ENCODE peak calls at places on chromosomes 3 and 15, in six cellular contexts. I is naive thymus-derived CD4-positive, alpha-beta T cell; C is Panc1; T is OCI-LY7; M is PC-9; V is mammary epithelial cell. O is an unnamed sample.

GRCh38 chr3:170740726-170741591 is 129.0 kb downstream of the RPL22L1 start:
- DNase-seq in I (no peak), C (peak; percentile 77), T (no peak), M (peak; percentile 88), V (peak; percentile 73), O (no peak)

GRCh38 chr3:49120096-49120437 is 556 bp downstream of the USP19 start:
- DNase-seq in I (no peak), C (no peak), T (peak; percentile 31), M (no peak), V (no peak), O (no peak)

GRCh38 chr3:156674046-156674910 is at the start of gene TIPARP:
- DNase-seq in I (peak; percentile 100), C (peak; percentile 93), T (peak; percentile 97), M (peak; percentile 95), V (peak; percentile 98), O (peak; percentile 85)

GRCh38 chr15:31265090-31265870 is 61.4 kb upstream of the KLF13 start:
- DNase-seq in I (peak; percentile 7), C (no peak), T (peak; percentile 84), M (no peak), V (no peak), O (no peak)

GRCh38 chr3:180679178-180680096 is at the start of gene CCDC39:
- DNase-seq in I (peak; percentile 12), C (peak; percentile 43), T (peak; percentile 77), M (peak; percentile 75), V (peak; percentile 83), O (peak; percentile 33)

GRCh38 chr15:86009727-86010126 is 69.9 kb upstream of the AGBL1 start:
- DNase-seq in I (no peak), C (no peak), T (no peak), M (no peak), V (no peak), O (no peak)

GRCh38 chr3:148794357-148794756 is 33.3 kb upstream of the CPB1 start:
- DNase-seq in I (no peak), C (no peak), T (no peak), M (no peak), V (no peak), O (no peak)

GRCh38 chr3:141063831-141064230 is 12.7 kb downstream of the SPSB4 start:
- DNase-seq in I (no peak), C (no peak), T (no peak), M (no peak), V (no peak), O (no peak)

GRCh38 chr15:79942656-79943481 is 28.1 kb downstream of the BCL2A1 start:
- DNase-seq in I (no peak), C (no peak), T (no peak), M (no peak), V (peak; percentile 14), O (no peak)

GRCh38 chr3:10845839-10846656 is 30.0 kb downstream of the SLC6A11 start:
- DNase-seq in I (no peak), C (no peak), T (peak; percentile 16), M (no peak), V (peak; percentile 13), O (no peak)

GRCh38 chr15:74428970-74429783 is 4.6 kb downstream of the SEMA7A start:
- DNase-seq in I (no peak), C (no peak), T (no peak), M (no peak), V (no peak), O (no peak)

GRCh38 chr3:119437852-119438251 is 25.6 kb downstream of the TMEM39A start:
- DNase-seq in I (no peak), C (no peak), T (no peak), M (no peak), V (no peak), O (no peak)

GRCh38 chr3:51799879-51800757 is 21.1 kb upstream of the IQCF6 start:
- DNase-seq in I (no peak), C (peak; percentile 22), T (peak; percentile 62), M (peak; percentile 65), V (peak; percentile 65), O (peak; percentile 16)

GRCh38 chr3:171347017-171347979 is 112.9 kb downstream of the TNIK start:
- DNase-seq in I (no peak), C (no peak), T (no peak), M (peak; percentile 78), V (peak; percentile 35), O (no peak)

GRCh38 chr3:118755402-118755801 is 279.2 kb downstream of the IGSF11 start:
- DNase-seq in I (no peak), C (no peak), T (no peak), M (no peak), V (no peak), O (no peak)

GRCh38 chr15:86879250-86880229 is 799.9 kb downstream of the AGBL1 start:
- DNase-seq in I (no peak), C (no peak), T (no peak), M (no peak), V (no peak), O (no peak)

GRCh38 chr15:75195122-75195765 is 6.4 kb upstream of the C15orf39 start:
- DNase-seq in I (no peak), C (no peak), T (no peak), M (no peak), V (no peak), O (no peak)

GRCh38 chr15:69491051-69491505 is 38.5 kb downstream of the RPLP1 start:
- DNase-seq in I (no peak), C (no peak), T (no peak), M (no peak), V (no peak), O (no peak)

GRCh38 chr3:48919215-48920138 is 835 bp downstream of the ARIH2 start:
- DNase-seq in I (peak; percentile 10), C (peak; percentile 10), T (peak; percentile 81), M (peak; percentile 60), V (peak; percentile 52), O (no peak)

GRCh38 chr3:43442872-43443395 is 156.6 kb downstream of the SNRK start:
- DNase-seq in I (no peak), C (no peak), T (no peak), M (no peak), V (no peak), O (no peak)

GRCh38 chr3:9151240-9151639 is 98.2 kb downstream of the SRGAP3 start:
- DNase-seq in I (no peak), C (no peak), T (no peak), M (no peak), V (peak; percentile 31), O (no peak)

GRCh38 chr3:7095116-7095515 is 234.2 kb downstream of the GRM7 start:
- DNase-seq in I (no peak), C (no peak), T (no peak), M (no peak), V (no peak), O (no peak)

GRCh38 chr15:75167588-75168076 is 34.0 kb upstream of the C15orf39 start:
- DNase-seq in I (no peak), C (no peak), T (no peak), M (no peak), V (peak; percentile 83), O (peak; percentile 52)

GRCh38 chr15:38201714-38202113 is 50.9 kb upstream of the SPRED1 start:
- DNase-seq in I (no peak), C (no peak), T (no peak), M (no peak), V (no peak), O (no peak)

GRCh38 chr3:100254168-100254777 is 6.5 kb upstream of the TBC1D23 start:
- DNase-seq in I (no peak), C (peak; percentile 47), T (peak; percentile 68), M (peak; percentile 67), V (peak; percentile 26), O (no peak)

GRCh38 chr3:195096053-195096452 is 174.9 kb downstream of the XXYLT1 start:
- DNase-seq in I (no peak), C (no peak), T (no peak), M (no peak), V (no peak), O (no peak)

GRCh38 chr3:69065318-69065964 is 13.3 kb upstream of the TMF1 start:
- DNase-seq in I (no peak), C (no peak), T (no peak), M (no peak), V (no peak), O (no peak)

GRCh38 chr3:60431599-60431958 is 819.7 kb downstream of the FHIT start:
- DNase-seq in I (no peak), C (no peak), T (no peak), M (no peak), V (no peak), O (no peak)

GRCh38 chr3:40262331-40262730 is 47.2 kb upstream of the EIF1B start:
- DNase-seq in I (no peak), C (no peak), T (no peak), M (no peak), V (no peak), O (no peak)
- H3K27ac ChIP-seq in I (no peak overlapping the region), C (no peak overlapping the region), T (no peak overlapping the region), M (no peak overlapping the region), V (no peak overlapping the region), O (no peak overlapping the region)

GRCh38 chr3:30893678-30894325 is 659 bp downstream of the GADL1 start:
- DNase-seq in I (no peak), C (no peak), T (no peak), M (no peak), V (no peak), O (no peak)
- H3K27ac ChIP-seq in I (no peak overlapping the region), C (no peak overlapping the region), T (no peak overlapping the region), M (no peak overlapping the region), V (no peak overlapping the region), O (no peak overlapping the region)

DNA sequence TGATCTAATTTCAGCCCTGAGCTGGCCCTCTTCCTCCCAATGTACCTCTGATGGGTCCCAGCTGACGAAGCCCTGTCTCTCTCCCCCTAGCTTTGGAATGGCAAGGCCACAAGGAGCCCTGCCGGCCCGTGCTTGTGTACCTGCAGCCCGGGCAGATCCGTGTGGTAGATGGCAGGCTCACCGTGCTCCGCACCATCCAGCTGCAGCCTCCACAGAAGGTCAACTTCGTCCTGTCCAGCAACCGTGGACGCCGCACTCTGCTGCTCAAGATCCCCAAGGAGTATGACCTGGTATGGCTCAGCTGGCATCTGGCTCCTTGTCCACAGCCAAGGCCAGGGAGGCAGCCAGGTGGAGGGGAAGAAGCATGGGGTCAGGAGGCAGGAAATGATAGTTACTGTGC is 14.2 kb downstream of the DUOX1 start:
- DNase-seq in I (no peak), C (no peak), T (no peak), M (no peak), V (no peak), O (no peak)
- H3K27ac ChIP-seq in I (no peak overlapping the region), C (no peak overlapping the region), T (no peak overlapping the region), M (no peak overlapping the region), V (no peak overlapping the region), O (no peak overlapping the region)

DNA sequence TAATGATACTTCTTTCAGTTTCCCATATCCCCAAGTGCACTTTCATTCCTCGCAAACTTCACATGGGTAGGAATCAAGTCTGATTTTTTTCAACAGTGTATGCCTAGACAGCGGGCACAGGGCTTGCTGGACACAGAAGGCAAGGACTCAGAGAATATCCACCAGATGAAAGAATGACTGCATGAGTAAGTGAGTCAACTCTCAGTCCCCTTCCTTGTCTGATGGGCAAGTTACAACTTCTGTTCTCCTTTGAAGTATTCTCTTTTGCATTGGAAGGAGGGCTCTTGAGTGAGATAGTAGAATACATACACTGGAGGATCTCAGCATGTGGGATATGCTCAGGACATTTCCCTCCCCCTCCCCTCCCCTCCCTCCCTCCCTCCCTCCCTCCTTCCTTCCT is 3.0 kb upstream of the SQOR start:
- DNase-seq in I (no peak), C (no peak), T (no peak), M (no peak), V (peak; percentile 67), O (no peak)
- H3K27ac ChIP-seq in I (no peak overlapping the region), C (peak overlapping the region; percentile 49), T (no peak overlapping the region), M (no peak overlapping the region), V (peak overlapping the region; percentile 80), O (peak overlapping the region; percentile 99)

GRCh38 chr3:157921271-157921670 is 184.9 kb downstream of the SHOX2 start:
- DNase-seq in I (no peak), C (no peak), T (no peak), M (no peak), V (no peak), O (no peak)
- H3K27ac ChIP-seq in I (no peak overlapping the region), C (no peak overlapping the region), T (no peak overlapping the region), M (no peak overlapping the region), V (no peak overlapping the region), O (no peak overlapping the region)

GRCh38 chr3:146117406-146118285 is 43.3 kb downstream of the PLOD2 start:
- DNase-seq in I (no peak), C (no peak), T (no peak), M (no peak), V (peak; percentile 25), O (no peak)
- H3K27ac ChIP-seq in I (no peak overlapping the region), C (no peak overlapping the region), T (no peak overlapping the region), M (no peak overlapping the region), V (no peak overlapping the region), O (no peak overlapping the region)

O was measured in epithelial cell of prostate.